ENCODE peak calls at places on chromosomes 11 and 22, in four cellular contexts. G, F, V and Z are unnamed samples.

GRCh38 chr11:116148056-116148455 is 624.7 kb downstream of the BUD13 start:
- DNase-seq in G (no peak), F (no peak), V (no peak), Z (no peak)

GRCh38 chr11:96055706-96056387 is 131.9 kb upstream of the MTMR2 start:
- DNase-seq in G (peak; percentile 65), F (no peak), V (no peak), Z (no peak)

GRCh38 chr22:44192098-44192810 is 11.5 kb downstream of the PARVG start:
- DNase-seq in G (no peak), F (peak; percentile 7), V (no peak), Z (no peak)

GRCh38 chr22:49998718-49999062 is 13.9 kb downstream of the IL17REL start:
- DNase-seq in G (no peak), F (no peak), V (no peak), Z (no peak)

GRCh38 chr11:81000334-81001100 is 1559.7 kb upstream of the TENM4 start:
- DNase-seq in G (no peak), F (no peak), V (no peak), Z (no peak)

GRCh38 chr22:42805016-42805997 is 51.8 kb downstream of the ARFGAP3 start:
- DNase-seq in G (no peak), F (no peak), V (peak; percentile 27), Z (no peak)

GRCh38 chr11:44985721-44986120 is 35.0 kb upstream of the TP53I11 start:
- DNase-seq in G (no peak), F (no peak), V (no peak), Z (no peak)

GRCh38 chr22:48581206-48581766 is 1246.4 kb downstream of the BRD1 start:
- DNase-seq in G (no peak), F (no peak), V (no peak), Z (no peak)

GRCh38 chr22:42396621-42397331 is 35.4 kb downstream of the NFAM1 start:
- DNase-seq in G (no peak), F (no peak), V (no peak), Z (no peak)

GRCh38 chr11:57370251-57370650 is 10.7 kb downstream of the PRG3 start:
- DNase-seq in G (peak; percentile 77), F (no peak), V (no peak), Z (no peak)

GRCh38 chr22:36204001-36204640 is 2.5 kb upstream of the APOL4 start:
- DNase-seq in G (no peak), F (no peak), V (no peak), Z (no peak)

GRCh38 chr11:102680945-102681344 is 24.6 kb downstream of the MMP27 start:
- DNase-seq in G (peak; percentile 4), F (peak; percentile 21), V (no peak), Z (no peak)

GRCh38 chr11:128389461-128389976 is 197.8 kb downstream of the ETS1 start:
- DNase-seq in G (no peak), F (no peak), V (no peak), Z (no peak)

GRCh38 chr22:49290711-49291110 is 537.0 kb downstream of the BRD1 start:
- DNase-seq in G (no peak), F (no peak), V (no peak), Z (no peak)

GRCh38 chr22:24039046-24039445 is 27.9 kb downstream of the CABIN1 start:
- DNase-seq in G (no peak), F (no peak), V (no peak), Z (no peak)

GRCh38 chr11:75440960-75441803 is 8.2 kb upstream of the KLHL35 start:
- DNase-seq in G (no peak), F (no peak), V (no peak), Z (no peak)

GRCh38 chr11:78656327-78656726 is 81.7 kb upstream of the NARS2 start:
- DNase-seq in G (no peak), F (no peak), V (no peak), Z (no peak)

GRCh38 chr22:44181033-44181911 is 547 bp downstream of the PARVG start:
- DNase-seq in G (no peak), F (no peak), V (no peak), Z (no peak)

GRCh38 chr11:47104337-47104950 is 72.2 kb downstream of the ARFGAP2 start:
- DNase-seq in G (peak; percentile 19), F (peak; percentile 47), V (no peak), Z (no peak)

GRCh38 chr11:10208045-10208674 is 85.9 kb downstream of the SBF2 start:
- DNase-seq in G (peak; percentile 42), F (peak; percentile 72), V (no peak), Z (no peak)

GRCh38 chr11:65915821-65916251 is 3.0 kb downstream of the C11orf68 start:
- DNase-seq in G (peak; percentile 99), F (peak; percentile 96), V (peak; percentile 60), Z (no peak)

GRCh38 chr11:68454767-68455166 is 5.8 kb upstream of the PPP6R3 start:
- DNase-seq in G (no peak), F (no peak), V (no peak), Z (no peak)

GRCh38 chr22:44648821-44649566 is 53.0 kb upstream of the PRR5 start:
- DNase-seq in G (peak; percentile 87), F (peak; percentile 72), V (no peak), Z (no peak)

GRCh38 chr11:64810891-64811272 is 531 bp upstream of the MEN1 start:
- DNase-seq in G (no peak), F (no peak), V (no peak), Z (no peak)

GRCh38 chr11:44989831-44990566 is 39.3 kb upstream of the TP53I11 start:
- DNase-seq in G (no peak), F (peak; percentile 38), V (peak; percentile 25), Z (no peak)

GRCh38 chr11:130217632-130218031 is 58.0 kb downstream of the ST14 start:
- DNase-seq in G (no peak), F (no peak), V (no peak), Z (no peak)

GRCh38 chr11:2674681-2675131 is 25.1 kb downstream of the KCNQ1OT1 start:
- DNase-seq in G (no peak), F (no peak), V (peak; percentile 32), Z (no peak)

GRCh38 chr22:49212466-49212865 is 615.2 kb downstream of the BRD1 start:
- DNase-seq in G (no peak), F (no peak), V (peak; percentile 24), Z (no peak)

GRCh38 chr22:23272371-23272770 is 92.1 kb downstream of the BCR start:
- DNase-seq in G (no peak), F (no peak), V (no peak), Z (no peak)

GRCh38 chr11:4641501-4641900 is 2.3 kb upstream of the OR51E1 start:
- DNase-seq in G (no peak), F (no peak), V (no peak), Z (no peak)

GRCh38 chr11:76234704-76235232 is 28.5 kb upstream of the WNT11 start:
- DNase-seq in G (no peak), F (no peak), V (no peak), Z (no peak)

GRCh38 chr11:130145328-130145812 is 14.2 kb upstream of the ST14 start:
- DNase-seq in G (no peak), F (no peak), V (no peak), Z (no peak)

GRCh38 chr11:850777-851762 is 8.4 kb downstream of the TSPAN4 start:
- DNase-seq in G (no peak), F (no peak), V (no peak), Z (no peak)

GRCh38 chr22:42799462-42800405 is 57.3 kb downstream of the ARFGAP3 start:
- DNase-seq in G (no peak), F (no peak), V (no peak), Z (no peak)

GRCh38 chr11:72235351-72236057 is 8.5 kb downstream of the PHOX2A start:
- DNase-seq in G (no peak), F (no peak), V (no peak), Z (no peak)

GRCh38 chr11:70584786-70585545 is 186.6 kb downstream of the CTTN start:
- DNase-seq in G (no peak), F (no peak), V (no peak), Z (no peak)

GRCh38 chr11:1564535-1565172 is 7.4 kb downstream of the DUSP8 start:
- DNase-seq in G (peak; percentile 17), F (peak; percentile 72), V (peak; percentile 77), Z (peak; percentile 59)

GRCh38 chr22:37752189-37753061 is 55.3 kb upstream of the GCAT start:
- DNase-seq in G (peak; percentile 92), F (peak; percentile 97), V (peak; percentile 59), Z (peak; percentile 42)
- TF ChIP-seq CTCF in G (peak; percentile 50), F (peak; percentile 22), V (no peak), Z (no peak)

GRCh38 chr22:19488884-19489843 is 9.4 kb downstream of the CDC45 start:
- DNase-seq in G (no peak), F (peak; percentile 47), V (no peak), Z (no peak)
- TF ChIP-seq CTCF in G (no peak), F (peak; percentile 29), V (no peak), Z (no peak)

DNA sequence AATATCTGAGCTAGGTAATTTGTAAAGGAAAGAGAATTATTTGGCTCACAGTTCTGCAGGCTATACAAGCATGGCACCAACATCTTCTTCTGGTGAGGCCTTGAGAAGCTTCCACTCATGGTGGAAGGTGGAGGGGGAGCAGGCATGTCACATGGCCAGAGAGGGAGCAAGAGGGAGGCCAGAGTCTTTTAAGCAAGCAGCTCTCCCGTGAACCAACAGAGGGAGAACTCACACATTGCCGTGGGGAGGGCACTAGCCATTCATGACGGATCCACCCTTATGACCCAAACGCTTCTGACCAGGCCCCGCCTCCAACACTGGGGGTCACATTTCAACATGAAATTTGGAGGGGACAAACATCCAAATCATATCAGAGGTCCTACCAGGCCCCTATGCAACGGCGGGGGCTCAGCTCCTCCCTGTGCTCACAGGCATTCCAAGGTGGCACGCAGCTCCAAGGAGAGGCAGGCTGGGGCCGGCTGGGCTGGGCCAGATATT is 4.6 kb downstream of the C11orf96 start:
- DNase-seq in G (peak; percentile 39), F (peak; percentile 66), V (no peak), Z (no peak)
- TF ChIP-seq CTCF in G (peak; percentile 63), F (peak; percentile 47), V (no peak), Z (peak; percentile 34)

GRCh38 chr22:38174626-38175025 is 7.0 kb downstream of the PLA2G6 start:
- DNase-seq in G (no peak), F (no peak), V (no peak), Z (no peak)

GRCh38 chr22:38172489-38173155 is 9.0 kb downstream of the PLA2G6 start:
- DNase-seq in G (no peak), F (peak; percentile 89), V (no peak), Z (no peak)

GRCh38 chr22:38172016-38172431 is 9.6 kb downstream of the PLA2G6 start:
- DNase-seq in G (no peak), F (no peak), V (no peak), Z (no peak)

GRCh38 chr22:38175206-38176118 is 6.2 kb downstream of the PLA2G6 start:
- DNase-seq in G (no peak), F (no peak), V (no peak), Z (no peak)

DNA sequence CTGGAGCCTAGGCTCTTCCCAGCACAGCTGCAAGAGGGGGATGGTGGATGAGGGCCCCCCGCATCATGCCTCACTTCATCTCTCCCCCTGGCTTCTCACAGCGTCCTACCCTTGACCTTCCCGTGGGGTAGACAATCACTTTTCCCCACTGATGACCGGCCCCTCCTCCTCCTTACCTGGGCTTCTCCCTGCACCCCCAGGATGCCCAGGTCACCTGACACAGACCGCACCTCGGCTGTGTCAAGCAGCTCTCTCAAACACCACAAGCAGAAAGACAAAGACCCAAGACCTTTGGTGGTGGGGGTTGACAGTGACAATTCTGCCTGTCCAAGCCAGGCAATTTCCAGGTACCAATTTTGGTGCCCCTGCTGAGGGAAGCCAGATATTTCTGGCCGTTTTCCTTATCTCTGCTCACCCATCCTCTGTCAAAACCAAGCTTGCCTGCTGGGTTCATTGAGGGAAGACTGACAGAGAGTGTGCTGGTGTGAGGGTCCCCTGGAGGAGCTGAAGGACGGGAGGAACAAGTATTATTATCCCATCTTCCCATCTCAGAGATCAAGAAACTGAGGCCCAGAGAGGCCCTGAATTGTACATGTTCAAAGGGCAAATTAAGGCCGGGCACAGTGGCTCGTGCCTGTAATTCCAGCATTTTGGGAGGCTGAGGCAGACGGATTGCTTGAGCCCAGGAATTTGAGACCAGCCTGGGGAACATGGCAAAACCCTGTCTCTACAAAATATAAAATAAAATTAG is 8.3 kb downstream of the PLA2G6 start:
- DNase-seq in G (no peak), F (no peak), V (no peak), Z (no peak)
- TF ChIP-seq CTCF in G (no peak), F (no peak), V (no peak), Z (no peak)